ENCODE peak calls at places on chromosomes 4 and X, in ten cellular contexts. E, W, M, O, Y, J, R, G, T and U are unnamed samples. For H3K4me1, the result is how much of the 10 kb centered on the place peaks cover.

GRCh38 chr4:165994706-165995105 is 121.7 kb downstream of the TLL1 start:
- DNase-seq in E (no peak), W (no peak), M (no peak), O (no peak), Y (no peak), J (no peak), R (no peak), G (no peak), T (no peak), U (no peak)

GRCh38 chr4:38869511-38869910 is 1.9 kb downstream of the FAM114A1 start:
- DNase-seq in E (no peak), W (no peak), M (no peak), O (no peak), Y (no peak), J (no peak), R (no peak), G (no peak), T (no peak), U (no peak)

GRCh38 chr4:2937146-2937857 is 25.9 kb downstream of the NOP14 start:
- DNase-seq in E (peak), W (no peak), M (peak), O (no peak), Y (no peak), J (peak), R (peak), G (peak), T (peak), U (no peak)

GRCh38 chr4:55554453-55555030 is 7.8 kb upstream of the CLOCK start:
- DNase-seq in E (no peak), W (peak), M (no peak), O (no peak), Y (no peak), J (no peak), R (no peak), G (no peak), T (no peak), U (no peak)

GRCh38 chrX:120468825-120469525 is at the start of gene LAMP2:
- DNase-seq in E (peak), W (peak), M (peak), O (peak), Y (peak), J (peak), R (peak), G (peak), T (peak), U (peak)

GRCh38 chr4:37429906-37430305 is 185.4 kb downstream of the NWD2 start:
- DNase-seq in E (no peak), W (no peak), M (no peak), O (no peak), Y (no peak), J (no peak), R (no peak), G (no peak), T (no peak), U (no peak)

GRCh38 chr4:155722816-155723499 is 35.9 kb upstream of the GUCY1B1 start:
- DNase-seq in E (no peak), W (no peak), M (no peak), O (no peak), Y (no peak), J (no peak), R (no peak), G (no peak), T (no peak), U (no peak)

GRCh38 chr4:19399001-19399400 is 852.7 kb upstream of the SLIT2 start:
- DNase-seq in E (no peak), W (no peak), M (no peak), O (no peak), Y (no peak), J (no peak), R (no peak), G (no peak), T (no peak), U (no peak)

GRCh38 chr4:153154010-153154975 is 50.0 kb upstream of the TRIM2 start:
- DNase-seq in E (no peak), W (no peak), M (peak), O (no peak), Y (no peak), J (no peak), R (no peak), G (no peak), T (no peak), U (no peak)

GRCh38 chr4:7020856-7021255 is 22.3 kb upstream of the TADA2B start:
- DNase-seq in E (no peak), W (no peak), M (no peak), O (no peak), Y (no peak), J (no peak), R (no peak), G (no peak), T (peak), U (no peak)

GRCh38 chr4:85776091-85776490 is 301.1 kb downstream of the ARHGAP24 start:
- DNase-seq in E (no peak), W (no peak), M (no peak), O (no peak), Y (no peak), J (no peak), R (no peak), G (no peak), T (no peak), U (no peak)

GRCh38 chr4:40209401-40209800 is 12.6 kb downstream of the RHOH start:
- DNase-seq in E (no peak), W (no peak), M (no peak), O (no peak), Y (no peak), J (no peak), R (no peak), G (no peak), T (no peak), U (no peak)

GRCh38 chr4:106369456-106370060 is 980 bp upstream of the GIMD1 start:
- DNase-seq in E (no peak), W (peak), M (no peak), O (peak), Y (no peak), J (no peak), R (no peak), G (no peak), T (no peak), U (no peak)

GRCh38 chrX:3711331-3711917 is 2.0 kb downstream of the PRKX start:
- DNase-seq in E (no peak), W (peak), M (no peak), O (no peak), Y (no peak), J (no peak), R (no peak), G (no peak), T (peak), U (no peak)

GRCh38 chr4:6541789-6542188 is 33.2 kb upstream of the MAN2B2 start:
- DNase-seq in E (no peak), W (no peak), M (no peak), O (no peak), Y (no peak), J (no peak), R (no peak), G (no peak), T (no peak), U (no peak)

GRCh38 chr4:2702770-2703169 is 53.4 kb downstream of the TNIP2 start:
- DNase-seq in E (no peak), W (no peak), M (no peak), O (no peak), Y (no peak), J (no peak), R (no peak), G (no peak), T (no peak), U (no peak)

GRCh38 chrX:49273181-49273727 is 3.7 kb downstream of the PPP1R3F start:
- DNase-seq in E (no peak), W (no peak), M (no peak), O (no peak), Y (no peak), J (no peak), R (no peak), G (peak), T (peak), U (no peak)

GRCh38 chr4:36601864-36602263 is 320.4 kb downstream of the DTHD1 start:
- DNase-seq in E (no peak), W (no peak), M (no peak), O (no peak), Y (no peak), J (no peak), R (no peak), G (no peak), T (no peak), U (no peak)

GRCh38 chr4:143188325-143189088 is 3.8 kb downstream of the USP38 start:
- DNase-seq in E (no peak), W (no peak), M (no peak), O (no peak), Y (peak), J (no peak), R (no peak), G (no peak), T (no peak), U (no peak)

GRCh38 chr4:143184503-143185252 is at the start of gene USP38:
- DNase-seq in E (peak), W (peak), M (peak), O (peak), Y (peak), J (peak), R (peak), G (peak), T (peak), U (peak)

GRCh38 chr4:143185253-143186107 is 763 bp downstream of the USP38 start:
- DNase-seq in E (no peak), W (peak), M (no peak), O (no peak), Y (peak), J (no peak), R (no peak), G (peak), T (peak), U (no peak)

GRCh38 chr4:143186202-143186601 is 1.5 kb downstream of the USP38 start:
- DNase-seq in E (no peak), W (no peak), M (no peak), O (no peak), Y (peak), J (no peak), R (no peak), G (no peak), T (no peak), U (no peak)

DNA sequence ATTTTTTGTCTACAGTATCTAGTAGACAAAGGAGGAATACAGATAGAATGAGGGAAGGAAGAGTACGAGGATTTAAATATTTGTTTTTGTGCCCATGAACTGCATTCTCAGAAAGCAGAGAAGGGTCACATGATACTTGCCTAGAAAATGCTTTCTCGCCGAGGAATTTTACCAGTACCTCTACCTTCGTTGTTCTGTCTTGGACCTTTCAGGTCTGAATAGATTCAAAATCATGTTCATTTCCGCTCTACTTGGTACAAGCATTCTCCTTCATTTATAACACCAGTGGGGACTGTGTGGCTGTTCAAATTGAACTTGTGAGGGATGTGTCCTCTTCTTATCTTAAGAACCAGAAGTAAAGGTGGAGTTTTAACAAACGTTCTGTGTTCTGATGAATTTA is 1.9 kb downstream of the USP38 start:
- DNase-seq in E (no peak), W (peak), M (no peak), O (no peak), Y (no peak), J (no peak), R (no peak), G (no peak), T (no peak), U (no peak)
- H3K4me1 ChIP-seq in E (under half), W (under half), M (under half), O (under half), Y (half or more), J (under half), R (under half), G (under half), T (half or more), U (half or more)

GRCh38 chr4:138334346-138335016 is 92.3 kb upstream of the SLC7A11 start:
- DNase-seq in E (no peak), W (no peak), M (peak), O (no peak), Y (no peak), J (no peak), R (no peak), G (no peak), T (no peak), U (no peak)

GRCh38 chr4:138330531-138330930 is 88.4 kb upstream of the SLC7A11 start:
- DNase-seq in E (no peak), W (no peak), M (no peak), O (no peak), Y (no peak), J (no peak), R (no peak), G (no peak), T (no peak), U (no peak)

GRCh38 chr4:138327334-138327733 is 85.2 kb upstream of the SLC7A11 start:
- DNase-seq in E (no peak), W (no peak), M (no peak), O (no peak), Y (no peak), J (no peak), R (no peak), G (no peak), T (no peak), U (no peak)

DNA sequence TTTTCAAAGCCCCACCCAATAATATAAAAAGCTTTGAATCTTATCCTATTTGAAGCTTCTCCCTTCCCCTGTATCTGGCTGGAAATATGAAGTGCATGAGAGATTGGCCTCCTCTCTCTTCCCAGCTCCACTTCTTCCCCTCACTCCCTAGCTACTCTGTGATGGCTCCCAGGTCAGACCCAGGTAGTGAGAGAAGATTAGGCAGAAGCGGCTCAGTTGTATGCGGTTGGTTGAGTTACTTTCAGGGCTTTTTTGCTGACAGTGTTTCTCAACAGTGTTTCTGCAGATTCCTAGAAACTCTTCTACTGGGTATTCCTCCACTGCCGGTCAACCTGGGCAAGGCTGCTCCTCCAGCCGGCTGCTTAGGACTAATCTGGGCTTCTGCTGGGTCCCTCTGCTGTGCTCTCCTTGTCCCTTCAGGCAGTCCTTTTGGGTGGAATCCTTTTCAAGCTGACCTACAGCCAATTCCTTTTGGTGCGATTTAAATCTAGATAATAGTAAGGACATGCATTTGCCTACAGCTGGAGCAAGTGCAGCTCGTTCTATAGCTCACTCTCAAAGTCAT is 87.4 kb upstream of the SLC7A11 start:
- DNase-seq in E (no peak), W (peak), M (no peak), O (no peak), Y (no peak), J (no peak), R (no peak), G (no peak), T (no peak), U (no peak)
- H3K27ac ChIP-seq in E (no peak), W (no peak), M (no peak), O (no peak), Y (no peak), J (no peak), R (no peak), G (no peak), T (no peak), U (no peak)

GRCh38 chrX:10117864-10118377 is 38.9 kb upstream of the CLCN4 start:
- DNase-seq in E (no peak), W (no peak), M (no peak), O (no peak), Y (no peak), J (no peak), R (no peak), G (no peak), T (no peak), U (no peak)

GRCh38 chrX:10118530-10118929 is 38.2 kb upstream of the CLCN4 start:
- DNase-seq in E (no peak), W (no peak), M (no peak), O (no peak), Y (no peak), J (no peak), R (no peak), G (no peak), T (no peak), U (no peak)

GRCh38 chrX:10120828-10121227 is 35.9 kb upstream of the CLCN4 start:
- DNase-seq in E (no peak), W (no peak), M (no peak), O (no peak), Y (no peak), J (no peak), R (no peak), G (no peak), T (no peak), U (no peak)

GRCh38 chrX:10117301-10117700 is 39.5 kb upstream of the CLCN4 start:
- DNase-seq in E (no peak), W (no peak), M (no peak), O (no peak), Y (no peak), J (no peak), R (no peak), G (no peak), T (peak), U (no peak)

DNA sequence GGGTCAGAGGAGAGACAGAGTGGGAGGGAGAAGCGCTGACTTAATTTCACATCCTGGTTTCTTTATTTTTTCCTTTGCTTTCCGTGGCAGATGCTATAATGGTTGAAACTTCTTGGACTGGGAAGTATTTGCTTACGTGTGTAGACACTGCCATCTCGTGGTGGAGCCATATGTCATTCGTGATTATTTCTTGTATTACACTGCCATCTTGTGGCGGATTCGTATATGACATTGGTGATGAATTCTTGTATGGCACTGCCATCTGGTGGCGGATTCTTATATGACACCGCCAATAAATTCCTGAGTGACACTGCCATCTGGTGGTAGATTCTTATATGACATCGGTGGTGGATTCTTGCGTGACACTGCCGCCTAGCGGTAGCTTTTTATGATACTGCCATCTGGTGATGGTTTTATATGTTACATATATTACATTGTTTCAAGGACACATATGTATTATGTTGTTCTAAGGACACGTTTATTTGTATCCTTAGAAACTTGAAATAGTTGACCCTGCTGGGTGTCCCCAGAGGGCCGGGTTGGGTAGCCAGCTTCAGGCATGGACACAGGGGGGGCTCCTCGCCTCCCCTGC is 37.3 kb upstream of the CLCN4 start:
- DNase-seq in E (peak), W (peak), M (peak), O (peak), Y (peak), J (peak), R (peak), G (peak), T (peak), U (peak)
- TF ChIP-seq POLR2A in E (no peak), W (no peak), M (no peak), O (peak), Y (no peak), J (peak), R (peak), G (no peak), T (no peak), U (no peak)

GRCh38 chr4:139641218-139641617 is 24.4 kb upstream of the MGST2 start:
- DNase-seq in E (no peak), W (no peak), M (no peak), O (no peak), Y (no peak), J (no peak), R (no peak), G (no peak), T (no peak), U (no peak)

GRCh38 chr4:139645458-139645857 is 20.2 kb upstream of the MGST2 start:
- DNase-seq in E (no peak), W (no peak), M (peak), O (no peak), Y (no peak), J (no peak), R (no peak), G (no peak), T (no peak), U (no peak)

GRCh38 chr4:139639654-139640053 is 26.0 kb upstream of the MGST2 start:
- DNase-seq in E (no peak), W (no peak), M (no peak), O (no peak), Y (peak), J (no peak), R (no peak), G (no peak), T (no peak), U (no peak)

GRCh38 chr4:139642364-139642763 is 23.3 kb upstream of the MGST2 start:
- DNase-seq in E (no peak), W (no peak), M (no peak), O (no peak), Y (no peak), J (no peak), R (no peak), G (no peak), T (no peak), U (no peak)

GRCh38 chr4:139643042-139643895 is 22.4 kb upstream of the MGST2 start:
- DNase-seq in E (no peak), W (no peak), M (no peak), O (no peak), Y (no peak), J (no peak), R (no peak), G (no peak), T (no peak), U (no peak)
- H3K4me1 ChIP-seq in E (under half), W (under half), M (under half), O (under half), Y (under half), J (under half), R (under half), G (under half), T (under half), U (under half)

GRCh38 chr4:149836546-149836945 is 20.9 kb upstream of the IQCM start:
- DNase-seq in E (no peak), W (no peak), M (no peak), O (no peak), Y (no peak), J (no peak), R (no peak), G (no peak), T (no peak), U (no peak)
- H3K27ac ChIP-seq in E (no peak), W (no peak), M (no peak), O (no peak), Y (no peak), J (no peak), R (no peak), G (no peak), T (no peak), U (no peak)

DNA sequence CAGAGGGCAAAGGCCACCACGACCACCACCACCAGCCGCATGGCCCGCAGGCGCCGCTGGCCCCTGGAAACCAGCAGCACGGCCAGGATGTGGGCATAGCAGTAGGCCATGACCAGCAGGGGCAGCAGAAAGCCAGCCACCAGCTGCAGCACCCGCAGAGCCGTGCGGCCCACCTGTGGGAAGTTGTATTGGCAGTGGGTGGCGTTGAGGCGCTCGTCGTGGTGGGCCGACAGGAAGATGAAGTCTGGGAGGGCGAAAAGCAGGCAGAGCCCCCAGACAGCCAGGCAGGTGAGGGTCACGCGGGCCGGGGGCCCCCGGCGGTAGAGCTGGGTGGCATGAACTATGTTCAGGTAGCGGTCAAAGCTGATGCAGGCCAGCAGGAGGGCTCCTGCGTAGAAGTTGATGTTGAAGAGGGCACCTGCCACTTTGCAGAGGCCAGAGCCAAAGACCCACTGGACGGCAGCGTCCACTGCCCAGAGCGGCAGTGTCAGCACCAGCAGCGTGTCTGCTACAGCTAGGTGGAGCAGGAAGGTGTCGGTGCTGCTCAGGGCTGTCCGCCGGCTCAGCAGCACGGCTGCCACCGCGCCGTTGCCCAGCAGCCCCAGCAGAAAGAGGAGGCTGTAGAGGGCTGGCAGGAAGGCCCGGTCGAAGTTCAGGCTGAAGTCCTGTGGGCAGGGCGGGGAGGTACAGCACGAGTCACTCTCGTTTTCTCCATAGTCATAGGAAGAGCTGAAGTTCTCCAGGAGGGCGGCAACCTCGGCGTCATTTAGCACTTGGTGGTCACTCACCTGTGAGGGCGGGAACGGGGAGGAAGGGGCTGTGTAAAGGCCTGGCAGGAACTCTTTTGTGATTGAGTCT is 1.4 kb downstream of the CXCR3 start:
- DNase-seq in E (no peak), W (no peak), M (no peak), O (no peak), Y (no peak), J (no peak), R (no peak), G (no peak), T (peak), U (no peak)
- TF ChIP-seq POLR2A in E (no peak), W (no peak), M (no peak), O (no peak), Y (no peak), J (no peak), R (no peak), G (no peak), T (no peak), U (no peak)